ENCODE peak calls at places on chromosomes 13 and 19, in eight cellular contexts. One of them, this sample, is unnamed.

GRCh38 chr19:3451451-3451866 is 28.9 kb downstream of the SMIM24 start:
- DNase-seq in GM12864: no peak
- DNase-seq in activated CD4-positive, alpha-beta T cell treated with anti-CD3 and anti-CD28 coated beads, Interleukin-2, amount 50 U/mL, for 48 hours: no peak
- DNase-seq in pulmonary artery endothelial cell: no peak
- DNase-seq in HS-27A: no peak
- DNase-seq in mammary epithelial cell: no peak
- DNase-seq in Calu3: no peak
- DNase-seq in stimulated activated CD4-positive, alpha-beta T cell treated with anti-CD3 and anti-CD28 coated beads, TNF-alpha, amount 100 ng/mL, for 1 hour: no peak
- DNase-seq in this sample: no peak

GRCh38 chr19:40623403-40624239 is 22.5 kb downstream of the LTBP4 start:
- DNase-seq in GM12864: no peak
- DNase-seq in activated CD4-positive, alpha-beta T cell treated with anti-CD3 and anti-CD28 coated beads, Interleukin-2, amount 50 U/mL, for 48 hours: peak; percentile 43
- DNase-seq in pulmonary artery endothelial cell: no peak
- DNase-seq in HS-27A: no peak
- DNase-seq in mammary epithelial cell: no peak
- DNase-seq in Calu3: no peak
- DNase-seq in stimulated activated CD4-positive, alpha-beta T cell treated with anti-CD3 and anti-CD28 coated beads, TNF-alpha, amount 100 ng/mL, for 1 hour: no peak
- DNase-seq in this sample: no peak

GRCh38 chr19:39232708-39233107 is 12.1 kb downstream of the IFNL3 start:
- DNase-seq in GM12864: no peak
- DNase-seq in activated CD4-positive, alpha-beta T cell treated with anti-CD3 and anti-CD28 coated beads, Interleukin-2, amount 50 U/mL, for 48 hours: no peak
- DNase-seq in pulmonary artery endothelial cell: no peak
- DNase-seq in HS-27A: no peak
- DNase-seq in mammary epithelial cell: no peak
- DNase-seq in Calu3: no peak
- DNase-seq in stimulated activated CD4-positive, alpha-beta T cell treated with anti-CD3 and anti-CD28 coated beads, TNF-alpha, amount 100 ng/mL, for 1 hour: no peak
- DNase-seq in this sample: no peak

GRCh38 chr13:96181886-96182285 is 92.0 kb downstream of the HS6ST3 start:
- DNase-seq in GM12864: no peak
- DNase-seq in activated CD4-positive, alpha-beta T cell treated with anti-CD3 and anti-CD28 coated beads, Interleukin-2, amount 50 U/mL, for 48 hours: no peak
- DNase-seq in pulmonary artery endothelial cell: no peak
- DNase-seq in HS-27A: no peak
- DNase-seq in mammary epithelial cell: no peak
- DNase-seq in Calu3: no peak
- DNase-seq in stimulated activated CD4-positive, alpha-beta T cell treated with anti-CD3 and anti-CD28 coated beads, TNF-alpha, amount 100 ng/mL, for 1 hour: no peak
- DNase-seq in this sample: no peak

GRCh38 chr13:23715092-23715761 is 145.0 kb downstream of the TNFRSF19 start:
- DNase-seq in GM12864: no peak
- DNase-seq in activated CD4-positive, alpha-beta T cell treated with anti-CD3 and anti-CD28 coated beads, Interleukin-2, amount 50 U/mL, for 48 hours: no peak
- DNase-seq in pulmonary artery endothelial cell: no peak
- DNase-seq in HS-27A: no peak
- DNase-seq in mammary epithelial cell: no peak
- DNase-seq in Calu3: no peak
- DNase-seq in stimulated activated CD4-positive, alpha-beta T cell treated with anti-CD3 and anti-CD28 coated beads, TNF-alpha, amount 100 ng/mL, for 1 hour: no peak
- DNase-seq in this sample: no peak

GRCh38 chr13:23147827-23148226 is 33.0 kb upstream of the SGCG start:
- DNase-seq in GM12864: no peak
- DNase-seq in activated CD4-positive, alpha-beta T cell treated with anti-CD3 and anti-CD28 coated beads, Interleukin-2, amount 50 U/mL, for 48 hours: no peak
- DNase-seq in pulmonary artery endothelial cell: no peak
- DNase-seq in HS-27A: no peak
- DNase-seq in mammary epithelial cell: no peak
- DNase-seq in Calu3: no peak
- DNase-seq in stimulated activated CD4-positive, alpha-beta T cell treated with anti-CD3 and anti-CD28 coated beads, TNF-alpha, amount 100 ng/mL, for 1 hour: no peak
- DNase-seq in this sample: no peak

GRCh38 chr19:56393119-56394012 is at the start of gene ZNF582:
- DNase-seq in GM12864: peak; percentile 76
- DNase-seq in activated CD4-positive, alpha-beta T cell treated with anti-CD3 and anti-CD28 coated beads, Interleukin-2, amount 50 U/mL, for 48 hours: peak; percentile 88
- DNase-seq in pulmonary artery endothelial cell: peak; percentile 89
- DNase-seq in HS-27A: peak; percentile 87
- DNase-seq in mammary epithelial cell: peak; percentile 90
- DNase-seq in Calu3: peak; percentile 89
- DNase-seq in stimulated activated CD4-positive, alpha-beta T cell treated with anti-CD3 and anti-CD28 coated beads, TNF-alpha, amount 100 ng/mL, for 1 hour: peak; percentile 74
- DNase-seq in this sample: peak; percentile 100

GRCh38 chr19:47489072-47489914 is 5.3 kb upstream of the KPTN start:
- DNase-seq in GM12864: no peak
- DNase-seq in activated CD4-positive, alpha-beta T cell treated with anti-CD3 and anti-CD28 coated beads, Interleukin-2, amount 50 U/mL, for 48 hours: no peak
- DNase-seq in pulmonary artery endothelial cell: no peak
- DNase-seq in HS-27A: no peak
- DNase-seq in mammary epithelial cell: no peak
- DNase-seq in Calu3: no peak
- DNase-seq in stimulated activated CD4-positive, alpha-beta T cell treated with anti-CD3 and anti-CD28 coated beads, TNF-alpha, amount 100 ng/mL, for 1 hour: no peak
- DNase-seq in this sample: no peak

GRCh38 chr13:93289842-93290241 is 63.2 kb downstream of the GPC6 start:
- DNase-seq in GM12864: no peak
- DNase-seq in activated CD4-positive, alpha-beta T cell treated with anti-CD3 and anti-CD28 coated beads, Interleukin-2, amount 50 U/mL, for 48 hours: no peak
- DNase-seq in pulmonary artery endothelial cell: no peak
- DNase-seq in HS-27A: no peak
- DNase-seq in mammary epithelial cell: no peak
- DNase-seq in Calu3: no peak
- DNase-seq in stimulated activated CD4-positive, alpha-beta T cell treated with anti-CD3 and anti-CD28 coated beads, TNF-alpha, amount 100 ng/mL, for 1 hour: no peak
- DNase-seq in this sample: no peak

GRCh38 chr19:18440936-18441803 is 3.2 kb upstream of the ISYNA1 start:
- DNase-seq in GM12864: no peak
- DNase-seq in activated CD4-positive, alpha-beta T cell treated with anti-CD3 and anti-CD28 coated beads, Interleukin-2, amount 50 U/mL, for 48 hours: no peak
- DNase-seq in pulmonary artery endothelial cell: no peak
- DNase-seq in HS-27A: no peak
- DNase-seq in mammary epithelial cell: no peak
- DNase-seq in Calu3: no peak
- DNase-seq in stimulated activated CD4-positive, alpha-beta T cell treated with anti-CD3 and anti-CD28 coated beads, TNF-alpha, amount 100 ng/mL, for 1 hour: no peak
- DNase-seq in this sample: no peak

GRCh38 chr19:18418725-18419194 is 438 bp upstream of the SSBP4 start:
- DNase-seq in GM12864: no peak
- DNase-seq in activated CD4-positive, alpha-beta T cell treated with anti-CD3 and anti-CD28 coated beads, Interleukin-2, amount 50 U/mL, for 48 hours: peak; percentile 50
- DNase-seq in pulmonary artery endothelial cell: no peak
- DNase-seq in HS-27A: no peak
- DNase-seq in mammary epithelial cell: no peak
- DNase-seq in Calu3: no peak
- DNase-seq in stimulated activated CD4-positive, alpha-beta T cell treated with anti-CD3 and anti-CD28 coated beads, TNF-alpha, amount 100 ng/mL, for 1 hour: no peak
- DNase-seq in this sample: peak; percentile 48

GRCh38 chr19:45171211-45171623 is 6.8 kb downstream of the TRAPPC6A start:
- DNase-seq in GM12864: no peak
- DNase-seq in activated CD4-positive, alpha-beta T cell treated with anti-CD3 and anti-CD28 coated beads, Interleukin-2, amount 50 U/mL, for 48 hours: peak; percentile 49
- DNase-seq in pulmonary artery endothelial cell: peak; percentile 72
- DNase-seq in HS-27A: no peak
- DNase-seq in mammary epithelial cell: no peak
- DNase-seq in Calu3: no peak
- DNase-seq in stimulated activated CD4-positive, alpha-beta T cell treated with anti-CD3 and anti-CD28 coated beads, TNF-alpha, amount 100 ng/mL, for 1 hour: no peak
- DNase-seq in this sample: no peak

GRCh38 chr19:46478356-46478986 is 7.1 kb upstream of the PNMA8A start:
- DNase-seq in GM12864: no peak
- DNase-seq in activated CD4-positive, alpha-beta T cell treated with anti-CD3 and anti-CD28 coated beads, Interleukin-2, amount 50 U/mL, for 48 hours: no peak
- DNase-seq in pulmonary artery endothelial cell: no peak
- DNase-seq in HS-27A: no peak
- DNase-seq in mammary epithelial cell: peak; percentile 62
- DNase-seq in Calu3: no peak
- DNase-seq in stimulated activated CD4-positive, alpha-beta T cell treated with anti-CD3 and anti-CD28 coated beads, TNF-alpha, amount 100 ng/mL, for 1 hour: no peak
- DNase-seq in this sample: peak; percentile 43

GRCh38 chr19:42468273-42468796 is 25.6 kb upstream of the CXCL17 start:
- DNase-seq in GM12864: no peak
- DNase-seq in activated CD4-positive, alpha-beta T cell treated with anti-CD3 and anti-CD28 coated beads, Interleukin-2, amount 50 U/mL, for 48 hours: no peak
- DNase-seq in pulmonary artery endothelial cell: no peak
- DNase-seq in HS-27A: peak; percentile 86
- DNase-seq in mammary epithelial cell: peak; percentile 74
- DNase-seq in Calu3: peak; percentile 62
- DNase-seq in stimulated activated CD4-positive, alpha-beta T cell treated with anti-CD3 and anti-CD28 coated beads, TNF-alpha, amount 100 ng/mL, for 1 hour: no peak
- DNase-seq in this sample: peak; percentile 93

GRCh38 chr13:67841071-67841470 is 610.9 kb upstream of the PCDH9 start:
- DNase-seq in GM12864: no peak
- DNase-seq in activated CD4-positive, alpha-beta T cell treated with anti-CD3 and anti-CD28 coated beads, Interleukin-2, amount 50 U/mL, for 48 hours: no peak
- DNase-seq in pulmonary artery endothelial cell: no peak
- DNase-seq in HS-27A: no peak
- DNase-seq in mammary epithelial cell: no peak
- DNase-seq in Calu3: no peak
- DNase-seq in stimulated activated CD4-positive, alpha-beta T cell treated with anti-CD3 and anti-CD28 coated beads, TNF-alpha, amount 100 ng/mL, for 1 hour: no peak
- DNase-seq in this sample: no peak

GRCh38 chr13:99884913-99885312 is 86.7 kb downstream of the ZIC5 start:
- DNase-seq in GM12864: no peak
- DNase-seq in activated CD4-positive, alpha-beta T cell treated with anti-CD3 and anti-CD28 coated beads, Interleukin-2, amount 50 U/mL, for 48 hours: no peak
- DNase-seq in pulmonary artery endothelial cell: no peak
- DNase-seq in HS-27A: no peak
- DNase-seq in mammary epithelial cell: no peak
- DNase-seq in Calu3: no peak
- DNase-seq in stimulated activated CD4-positive, alpha-beta T cell treated with anti-CD3 and anti-CD28 coated beads, TNF-alpha, amount 100 ng/mL, for 1 hour: no peak
- DNase-seq in this sample: no peak

GRCh38 chr19:36488816-36489138 is 584 bp downstream of the ZNF566 start:
- DNase-seq in GM12864: peak; percentile 40
- DNase-seq in activated CD4-positive, alpha-beta T cell treated with anti-CD3 and anti-CD28 coated beads, Interleukin-2, amount 50 U/mL, for 48 hours: peak; percentile 51
- DNase-seq in pulmonary artery endothelial cell: no peak
- DNase-seq in HS-27A: peak; percentile 15
- DNase-seq in mammary epithelial cell: no peak
- DNase-seq in Calu3: peak; percentile 34
- DNase-seq in stimulated activated CD4-positive, alpha-beta T cell treated with anti-CD3 and anti-CD28 coated beads, TNF-alpha, amount 100 ng/mL, for 1 hour: peak; percentile 36
- DNase-seq in this sample: no peak

GRCh38 chr13:73870970-73871935 is 263.0 kb downstream of the KLF12 start:
- DNase-seq in GM12864: no peak
- DNase-seq in activated CD4-positive, alpha-beta T cell treated with anti-CD3 and anti-CD28 coated beads, Interleukin-2, amount 50 U/mL, for 48 hours: peak; percentile 22
- DNase-seq in pulmonary artery endothelial cell: no peak
- DNase-seq in HS-27A: peak; percentile 15
- DNase-seq in mammary epithelial cell: no peak
- DNase-seq in Calu3: no peak
- DNase-seq in stimulated activated CD4-positive, alpha-beta T cell treated with anti-CD3 and anti-CD28 coated beads, TNF-alpha, amount 100 ng/mL, for 1 hour: no peak
- DNase-seq in this sample: peak; percentile 4

This sample was measured in H4.